ENCODE peak calls at places on chromosome 11, in eight cellular contexts. One of them, this sample, is unnamed.
A peak's percentile ranks its signal among the peaks of the same experiment; 100 is the strongest.

GRCh38 chr11:8744423-8744822 is 61.8 kb downstream of the RPL27A start:
- DNase-seq in ureter: no peak
- DNase-seq in activated T-cell treated with anti-CD3 and anti-CD28 coated beads for 1 hour: no peak
- DNase-seq in stimulated activated naive CD4-positive, alpha-beta T cell: no peak
- DNase-seq in A549: no peak
- DNase-seq in NCI-H1105: no peak
- DNase-seq in neural crest cell: no peak
- DNase-seq in endothelial cell of umbilical vein: no peak
- DNase-seq in this sample: no peak

GRCh38 chr11:25769287-25769686 is 562.6 kb upstream of the ANO3 start:
- DNase-seq in stimulated activated naive CD4-positive, alpha-beta T cell: no peak
- DNase-seq in NCI-H1105: no peak
- DNase-seq in endothelial cell of umbilical vein: no peak
- DNase-seq in activated T-cell treated with anti-CD3 and anti-CD28 coated beads for 1 hour: no peak
- DNase-seq in neural crest cell: no peak
- DNase-seq in ureter: no peak
- DNase-seq in A549: no peak
- DNase-seq in this sample: no peak

GRCh38 chr11:68117896-68118470 is 3.2 kb downstream of the CHKA start:
- DNase-seq in endothelial cell of umbilical vein: no peak
- DNase-seq in neural crest cell: no peak
- DNase-seq in NCI-H1105: no peak
- DNase-seq in A549: no peak
- DNase-seq in stimulated activated naive CD4-positive, alpha-beta T cell: no peak
- DNase-seq in activated T-cell treated with anti-CD3 and anti-CD28 coated beads for 1 hour: no peak
- DNase-seq in ureter: no peak
- DNase-seq in this sample: no peak

GRCh38 chr11:102494216-102494615 is 36.3 kb downstream of the MMP7 start:
- DNase-seq in stimulated activated naive CD4-positive, alpha-beta T cell: no peak
- DNase-seq in A549: peak; percentile 15
- DNase-seq in ureter: no peak
- DNase-seq in NCI-H1105: no peak
- DNase-seq in activated T-cell treated with anti-CD3 and anti-CD28 coated beads for 1 hour: no peak
- DNase-seq in neural crest cell: no peak
- DNase-seq in endothelial cell of umbilical vein: peak; percentile 85
- DNase-seq in this sample: no peak

GRCh38 chr11:61879152-61879551 is 12.2 kb downstream of the FADS3 start:
- DNase-seq in NCI-H1105: no peak
- DNase-seq in A549: no peak
- DNase-seq in ureter: no peak
- DNase-seq in activated T-cell treated with anti-CD3 and anti-CD28 coated beads for 1 hour: no peak
- DNase-seq in neural crest cell: no peak
- DNase-seq in endothelial cell of umbilical vein: no peak
- DNase-seq in stimulated activated naive CD4-positive, alpha-beta T cell: no peak
- DNase-seq in this sample: no peak

GRCh38 chr11:122721964-122722266 is 66.4 kb downstream of the UBASH3B start:
- DNase-seq in ureter: no peak
- DNase-seq in A549: no peak
- DNase-seq in activated T-cell treated with anti-CD3 and anti-CD28 coated beads for 1 hour: no peak
- DNase-seq in endothelial cell of umbilical vein: peak; percentile 70
- DNase-seq in stimulated activated naive CD4-positive, alpha-beta T cell: no peak
- DNase-seq in neural crest cell: no peak
- DNase-seq in NCI-H1105: no peak
- DNase-seq in this sample: peak; percentile 60

GRCh38 chr11:120303004-120303637 is 22.0 kb upstream of the TLCD5 start:
- DNase-seq in neural crest cell: peak; percentile 78
- DNase-seq in stimulated activated naive CD4-positive, alpha-beta T cell: peak; percentile 51
- DNase-seq in A549: peak; percentile 56
- DNase-seq in NCI-H1105: peak; percentile 86
- DNase-seq in ureter: no peak
- DNase-seq in activated T-cell treated with anti-CD3 and anti-CD28 coated beads for 1 hour: peak; percentile 23
- DNase-seq in endothelial cell of umbilical vein: peak; percentile 73
- DNase-seq in this sample: peak; percentile 5

GRCh38 chr11:118222437-118222836 is 2.4 kb downstream of the JAML start:
- DNase-seq in endothelial cell of umbilical vein: no peak
- DNase-seq in activated T-cell treated with anti-CD3 and anti-CD28 coated beads for 1 hour: no peak
- DNase-seq in ureter: no peak
- DNase-seq in neural crest cell: no peak
- DNase-seq in NCI-H1105: no peak
- DNase-seq in stimulated activated naive CD4-positive, alpha-beta T cell: no peak
- DNase-seq in A549: no peak
- DNase-seq in this sample: no peak

GRCh38 chr11:123454060-123454651 is 24.1 kb downstream of the GRAMD1B start:
- DNase-seq in activated T-cell treated with anti-CD3 and anti-CD28 coated beads for 1 hour: no peak
- DNase-seq in A549: peak; percentile 81
- DNase-seq in NCI-H1105: no peak
- DNase-seq in neural crest cell: no peak
- DNase-seq in ureter: no peak
- DNase-seq in endothelial cell of umbilical vein: peak; percentile 26
- DNase-seq in stimulated activated naive CD4-positive, alpha-beta T cell: no peak
- DNase-seq in this sample: peak; percentile 79

GRCh38 chr11:112223754-112224532 is 2.3 kb upstream of the PTS start:
- DNase-seq in neural crest cell: no peak
- DNase-seq in ureter: no peak
- DNase-seq in stimulated activated naive CD4-positive, alpha-beta T cell: no peak
- DNase-seq in A549: no peak
- DNase-seq in NCI-H1105: no peak
- DNase-seq in activated T-cell treated with anti-CD3 and anti-CD28 coated beads for 1 hour: no peak
- DNase-seq in endothelial cell of umbilical vein: no peak
- DNase-seq in this sample: no peak

GRCh38 chr11:79973701-79974626 is 533.1 kb upstream of the TENM4 start:
- DNase-seq in NCI-H1105: no peak
- DNase-seq in endothelial cell of umbilical vein: no peak
- DNase-seq in stimulated activated naive CD4-positive, alpha-beta T cell: no peak
- DNase-seq in activated T-cell treated with anti-CD3 and anti-CD28 coated beads for 1 hour: no peak
- DNase-seq in ureter: no peak
- DNase-seq in neural crest cell: no peak
- DNase-seq in A549: no peak
- DNase-seq in this sample: no peak

GRCh38 chr11:1121343-1122331 is 36.1 kb upstream of the MUC5AC start:
- DNase-seq in neural crest cell: no peak
- DNase-seq in ureter: no peak
- DNase-seq in stimulated activated naive CD4-positive, alpha-beta T cell: no peak
- DNase-seq in activated T-cell treated with anti-CD3 and anti-CD28 coated beads for 1 hour: no peak
- DNase-seq in NCI-H1105: no peak
- DNase-seq in A549: peak; percentile 20
- DNase-seq in endothelial cell of umbilical vein: no peak
- DNase-seq in this sample: no peak

GRCh38 chr11:75462117-75462653 is 29.2 kb upstream of the KLHL35 start:
- DNase-seq in ureter: no peak
- DNase-seq in A549: no peak
- DNase-seq in neural crest cell: no peak
- DNase-seq in activated T-cell treated with anti-CD3 and anti-CD28 coated beads for 1 hour: no peak
- DNase-seq in stimulated activated naive CD4-positive, alpha-beta T cell: no peak
- DNase-seq in NCI-H1105: no peak
- DNase-seq in endothelial cell of umbilical vein: no peak
- DNase-seq in this sample: no peak

GRCh38 chr11:19453893-19454292 is 213.1 kb upstream of the E2F8 start:
- DNase-seq in endothelial cell of umbilical vein: no peak
- DNase-seq in A549: no peak
- DNase-seq in stimulated activated naive CD4-positive, alpha-beta T cell: no peak
- DNase-seq in neural crest cell: no peak
- DNase-seq in ureter: no peak
- DNase-seq in NCI-H1105: no peak
- DNase-seq in activated T-cell treated with anti-CD3 and anti-CD28 coated beads for 1 hour: no peak
- DNase-seq in this sample: no peak

GRCh38 chr11:120413480-120413879 is 77.3 kb downstream of the ARHGEF12 start:
- DNase-seq in neural crest cell: no peak
- DNase-seq in A549: no peak
- DNase-seq in activated T-cell treated with anti-CD3 and anti-CD28 coated beads for 1 hour: no peak
- DNase-seq in NCI-H1105: no peak
- DNase-seq in ureter: no peak
- DNase-seq in endothelial cell of umbilical vein: no peak
- DNase-seq in stimulated activated naive CD4-positive, alpha-beta T cell: no peak
- DNase-seq in this sample: no peak

GRCh38 chr11:559712-560304 is 730 bp downstream of the LMNTD2 start:
- DNase-seq in A549: no peak
- DNase-seq in neural crest cell: no peak
- DNase-seq in stimulated activated naive CD4-positive, alpha-beta T cell: peak; percentile 53
- DNase-seq in ureter: peak; percentile 58
- DNase-seq in activated T-cell treated with anti-CD3 and anti-CD28 coated beads for 1 hour: no peak
- DNase-seq in endothelial cell of umbilical vein: no peak
- DNase-seq in NCI-H1105: no peak
- DNase-seq in this sample: no peak

GRCh38 chr11:97746832-97747231 is 1273.9 kb upstream of the CNTN5 start:
- DNase-seq in neural crest cell: no peak
- DNase-seq in activated T-cell treated with anti-CD3 and anti-CD28 coated beads for 1 hour: no peak
- DNase-seq in ureter: no peak
- DNase-seq in A549: no peak
- DNase-seq in NCI-H1105: peak; percentile 56
- DNase-seq in stimulated activated naive CD4-positive, alpha-beta T cell: no peak
- DNase-seq in endothelial cell of umbilical vein: peak; percentile 3
- DNase-seq in this sample: no peak

GRCh38 chr11:133810766-133811165 is 34.5 kb downstream of the SPATA19 start:
- DNase-seq in ureter: no peak
- DNase-seq in neural crest cell: no peak
- DNase-seq in endothelial cell of umbilical vein: no peak
- DNase-seq in A549: no peak
- DNase-seq in activated T-cell treated with anti-CD3 and anti-CD28 coated beads for 1 hour: no peak
- DNase-seq in stimulated activated naive CD4-positive, alpha-beta T cell: no peak
- DNase-seq in NCI-H1105: no peak
- DNase-seq in this sample: no peak

GRCh38 chr11:34631737-34632104 is 10.8 kb downstream of the EHF start:
- DNase-seq in activated T-cell treated with anti-CD3 and anti-CD28 coated beads for 1 hour: no peak
- DNase-seq in endothelial cell of umbilical vein: no peak
- DNase-seq in neural crest cell: no peak
- DNase-seq in A549: no peak
- DNase-seq in ureter: no peak
- DNase-seq in stimulated activated naive CD4-positive, alpha-beta T cell: no peak
- DNase-seq in NCI-H1105: no peak
- DNase-seq in this sample: no peak

GRCh38 chr11:59767212-59767611 is 12.0 kb downstream of the STX3 start:
- DNase-seq in neural crest cell: no peak
- DNase-seq in A549: no peak
- DNase-seq in endothelial cell of umbilical vein: no peak
- DNase-seq in NCI-H1105: no peak
- DNase-seq in stimulated activated naive CD4-positive, alpha-beta T cell: peak; percentile 27
- DNase-seq in activated T-cell treated with anti-CD3 and anti-CD28 coated beads for 1 hour: no peak
- DNase-seq in ureter: no peak
- DNase-seq in this sample: no peak

GRCh38 chr11:94968334-94968958 is 4.9 kb downstream of the CWC15 start:
- DNase-seq in ureter: no peak
- DNase-seq in endothelial cell of umbilical vein: peak; percentile 27
- DNase-seq in activated T-cell treated with anti-CD3 and anti-CD28 coated beads for 1 hour: no peak
- DNase-seq in A549: no peak
- DNase-seq in stimulated activated naive CD4-positive, alpha-beta T cell: no peak
- DNase-seq in neural crest cell: no peak
- DNase-seq in NCI-H1105: no peak
- DNase-seq in this sample: peak; percentile 12

GRCh38 chr11:133697161-133697560 is 148.2 kb downstream of the SPATA19 start:
- DNase-seq in A549: no peak
- DNase-seq in endothelial cell of umbilical vein: no peak
- DNase-seq in activated T-cell treated with anti-CD3 and anti-CD28 coated beads for 1 hour: no peak
- DNase-seq in NCI-H1105: no peak
- DNase-seq in ureter: no peak
- DNase-seq in neural crest cell: no peak
- DNase-seq in stimulated activated naive CD4-positive, alpha-beta T cell: no peak
- DNase-seq in this sample: no peak